ENCODE peak calls at places on chromosomes 3 and 15, in four cellular contexts. X is K562, D is SK-N-SH, E is H1. Z is an unnamed sample.

GRCh38 chr3:67389176-67389575 is 265.2 kb downstream of the SUCLG2 start:
- DNase-seq in X (no peak), D (no peak), E (no peak), Z (no peak)

GRCh38 chr15:43826029-43826507 is 734 bp upstream of the WDR76 start:
- DNase-seq in X (no peak), D (no peak), E (no peak), Z (no peak)

GRCh38 chr3:104367000-104367399 is 999.7 kb upstream of the ALCAM start:
- DNase-seq in X (no peak), D (peak), E (no peak), Z (no peak)

GRCh38 chr3:50238549-50239026 is 2.6 kb downstream of the GNAI2 start:
- DNase-seq in X (no peak), D (no peak), E (no peak), Z (no peak)

GRCh38 chr3:197306374-197307086 is 8.1 kb upstream of the DLG1 start:
- DNase-seq in X (no peak), D (no peak), E (no peak), Z (no peak)

GRCh38 chr3:72959336-72959735 is 37.3 kb upstream of the PPP4R2 start:
- DNase-seq in X (no peak), D (no peak), E (no peak), Z (no peak)

GRCh38 chr3:195595778-195596531 is 12.2 kb upstream of the APOD start:
- DNase-seq in X (no peak), D (no peak), E (no peak), Z (no peak)

GRCh38 chr3:17195192-17195611 is 310.4 kb downstream of the PLCL2 start:
- DNase-seq in X (no peak), D (no peak), E (no peak), Z (no peak)

GRCh38 chr3:11212301-11212613 is 58.0 kb downstream of the HRH1 start:
- DNase-seq in X (no peak), D (no peak), E (no peak), Z (no peak)

GRCh38 chr3:35042210-35042960 is 596.9 kb upstream of the ARPP21 start:
- DNase-seq in X (no peak), D (no peak), E (no peak), Z (no peak)

GRCh38 chr3:71956716-71957115 is 171.8 kb upstream of the PROK2 start:
- DNase-seq in X (peak), D (no peak), E (no peak), Z (no peak)

GRCh38 chr3:31432897-31433678 is 99.6 kb upstream of the STT3B start:
- DNase-seq in X (no peak), D (no peak), E (no peak), Z (no peak)

GRCh38 chr15:89221543-89221942 is at the start of gene RLBP1:
- DNase-seq in X (no peak), D (no peak), E (no peak), Z (no peak)

GRCh38 chr15:100929641-100930042 is 10.5 kb downstream of the LRRK1 start:
- DNase-seq in X (no peak), D (no peak), E (no peak), Z (no peak)

GRCh38 chr3:138328341-138328740 is 1.3 kb downstream of the NME9 start:
- DNase-seq in X (peak), D (peak), E (no peak), Z (no peak)

GRCh38 chr15:94196536-94196935 is 34.8 kb upstream of the MCTP2 start:
- DNase-seq in X (no peak), D (no peak), E (no peak), Z (no peak)

GRCh38 chr3:152357587-152357986 is 88.9 kb downstream of the MBNL1 start:
- DNase-seq in X (no peak), D (no peak), E (no peak), Z (no peak)

GRCh38 chr3:5275529-5275928 is 88.0 kb downstream of the EDEM1 start:
- DNase-seq in X (no peak), D (no peak), E (no peak), Z (no peak)

GRCh38 chr15:63860161-63860954 is 26.6 kb upstream of the HERC1 start:
- DNase-seq in X (peak), D (no peak), E (no peak), Z (no peak)

GRCh38 chr3:46695962-46696922 is 2.8 kb upstream of the ALS2CL start:
- DNase-seq in X (no peak), D (no peak), E (no peak), Z (no peak)

GRCh38 chr3:108472011-108472591 is 38.3 kb downstream of the MYH15 start:
- DNase-seq in X (no peak), D (peak), E (no peak), Z (peak)

GRCh38 chr15:28125673-28126651 is 26.8 kb upstream of the OCA2 start:
- DNase-seq in X (peak), D (peak), E (no peak), Z (peak)

GRCh38 chr15:42035362-42035761 is 14.5 kb upstream of the PLA2G4E start:
- DNase-seq in X (no peak), D (no peak), E (no peak), Z (no peak)

GRCh38 chr15:57486807-57487206 is 104.9 kb upstream of the MYZAP start:
- DNase-seq in X (no peak), D (no peak), E (no peak), Z (no peak)

GRCh38 chr15:63764124-63764827 is 69.5 kb downstream of the HERC1 start:
- DNase-seq in X (no peak), D (no peak), E (no peak), Z (no peak)

GRCh38 chr3:198106265-198106664 is 146.2 kb downstream of the LMLN start:
- DNase-seq in X (peak), D (no peak), E (no peak), Z (no peak)

GRCh38 chr3:116610124-116610523 is 99.5 kb upstream of the TUSC7 start:
- DNase-seq in X (no peak), D (no peak), E (no peak), Z (no peak)

GRCh38 chr3:116618138-116618537 is 91.4 kb upstream of the TUSC7 start:
- DNase-seq in X (no peak), D (no peak), E (no peak), Z (no peak)

DNA sequence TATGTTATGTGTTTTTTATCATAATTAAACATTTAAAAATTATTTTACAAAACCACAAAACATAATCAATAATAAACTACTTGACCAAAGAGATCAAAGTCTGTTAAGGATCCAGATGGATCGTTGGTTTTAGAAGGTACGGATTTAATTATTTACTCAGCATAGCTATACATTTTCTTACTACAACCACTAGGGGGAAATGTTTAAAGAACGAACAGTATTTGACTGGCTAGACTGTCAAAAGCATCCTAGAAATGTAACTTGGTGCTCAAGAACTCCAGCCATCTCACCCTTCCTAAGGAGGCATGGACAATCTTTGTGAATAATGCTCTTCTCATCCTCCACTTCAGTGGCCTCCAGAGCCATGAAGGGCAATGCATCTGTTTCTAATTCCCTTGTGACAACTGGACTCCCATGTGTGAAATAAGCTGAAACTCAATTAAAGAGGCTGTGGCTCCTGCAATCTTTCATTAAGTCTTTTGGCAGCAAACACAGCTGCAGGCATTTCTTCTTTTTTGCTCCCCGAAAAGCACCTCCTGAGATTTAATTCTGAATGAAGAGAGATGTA is 94.7 kb upstream of the TUSC7 start:
- DNase-seq in X (no peak), D (peak), E (no peak), Z (no peak)
- TF ChIP-seq CTCF in X (no peak), D (peak), E (peak), Z (peak)

GRCh38 chr3:148600902-148601765 is 96.6 kb upstream of the AGTR1 start:
- DNase-seq in X (no peak), D (no peak), E (no peak), Z (no peak)

GRCh38 chr3:148604270-148605085 is 93.2 kb upstream of the AGTR1 start:
- DNase-seq in X (no peak), D (no peak), E (no peak), Z (no peak)

GRCh38 chr3:148599478-148599877 is 98.2 kb upstream of the AGTR1 start:
- DNase-seq in X (no peak), D (no peak), E (no peak), Z (no peak)

GRCh38 chr3:148600440-148600839 is 97.3 kb upstream of the AGTR1 start:
- DNase-seq in X (no peak), D (no peak), E (no peak), Z (no peak)

GRCh38 chr3:148601766-148602685 is 95.7 kb upstream of the AGTR1 start:
- DNase-seq in X (no peak), D (no peak), E (no peak), Z (no peak)
- TF ChIP-seq SIN3A in X (no peak), D (no peak), E (no peak), Z (no peak)

GRCh38 chr3:101643861-101644613 is 32.9 kb downstream of the ZBTB11 start:
- DNase-seq in X (no peak), D (no peak), E (no peak), Z (no peak)
- TF ChIP-seq POLR2AphosphoS5 in X (no peak), D (no peak), E (no peak), Z (no peak)

GRCh38 chr15:74787251-74788041 is 5.6 kb downstream of the CSK start:
- DNase-seq in X (peak), D (peak), E (no peak), Z (peak)
- TF ChIP-seq CTCF in X (peak), D (peak), E (peak), Z (peak)

GRCh38 chr3:126126811-126127431 is 43.0 kb upstream of the SLC41A3 start:
- DNase-seq in X (no peak), D (peak), E (no peak), Z (no peak)
- TF ChIP-seq SIN3A in X (no peak), D (no peak), E (no peak), Z (no peak)

Z was measured in Panc1.